ENCODE peak calls at places on chromosome 12, in four cellular contexts. U is pons, J is GF-D8, C is cardiac muscle cell. E is an unnamed sample.
A peak's percentile ranks its signal among the peaks of the same experiment; 100 is the strongest.

GRCh38 chr12:91999823-92000222 is 145.8 kb downstream of the BTG1 start:
- DNase-seq in U (no peak), C (no peak), J (no peak), E (no peak)

GRCh38 chr12:109356586-109356985 is 8.9 kb downstream of the MYO1H start:
- DNase-seq in C (no peak), J (no peak), U (no peak), E (no peak)

GRCh38 chr12:132099739-132100138 is 44.4 kb downstream of the DDX51 start:
- DNase-seq in J (no peak), U (no peak), C (no peak), E (no peak)

GRCh38 chr12:93441111-93441616 is 583 bp downstream of the UBE2N start:
- DNase-seq in C (peak; percentile 21), J (no peak), U (no peak), E (no peak)

GRCh38 chr12:57006809-57007475 is 596 bp upstream of the ZBTB39 start:
- DNase-seq in J (no peak), U (no peak), C (no peak), E (no peak)

GRCh38 chr12:56158926-56159461 is 835 bp downstream of the MYL6 start:
- DNase-seq in C (peak; percentile 87), J (peak; percentile 35), U (peak; percentile 53), E (peak; percentile 16)

GRCh38 chr12:108801736-108802665 is 55.4 kb downstream of the SSH1 start:
- DNase-seq in C (peak; percentile 66), J (no peak), U (no peak), E (no peak)

GRCh38 chr12:124036117-124037109 is 63.4 kb downstream of the ZNF664 start:
- DNase-seq in J (no peak), C (peak; percentile 57), U (peak; percentile 68), E (no peak)

GRCh38 chr12:34394211-34395055 is 372.1 kb downstream of the ALG10 start:
- DNase-seq in U (no peak), C (no peak), J (no peak), E (no peak)

GRCh38 chr12:29241821-29242591 is 92.9 kb downstream of the FAR2 start:
- DNase-seq in J (peak; percentile 94), C (peak; percentile 87), U (peak; percentile 75), E (no peak)

GRCh38 chr12:101856030-101856429 is 21.4 kb upstream of the DRAM1 start:
- DNase-seq in J (peak; percentile 81), C (no peak), U (no peak), E (peak; percentile 45)

GRCh38 chr12:106854723-106855122 is 80.2 kb downstream of the RIC8B start:
- DNase-seq in J (no peak), C (no peak), U (no peak), E (no peak)

GRCh38 chr12:10540776-10541205 is 35.1 kb downstream of the EIF2S3B start:
- DNase-seq in U (no peak), J (no peak), C (no peak), E (no peak)

GRCh38 chr12:4432878-4433820 is 12.5 kb downstream of the FGF6 start:
- DNase-seq in C (no peak), U (no peak), J (no peak), E (no peak)

GRCh38 chr12:105355752-105356151 is 25.3 kb downstream of the C12orf75 start:
- DNase-seq in C (peak; percentile 57), U (no peak), J (no peak), E (no peak)

GRCh38 chr12:54970741-54971140 is 13.8 kb downstream of the TESPA1 start:
- DNase-seq in C (no peak), J (no peak), U (no peak), E (no peak)

GRCh38 chr12:64687816-64688599 is 71.2 kb downstream of the GNS start:
- DNase-seq in C (no peak), U (no peak), J (no peak), E (no peak)

GRCh38 chr12:131038159-131038558 is 84.5 kb downstream of the ADGRD1 start:
- DNase-seq in J (no peak), U (no peak), C (no peak), E (no peak)

GRCh38 chr12:121779422-121779895 is 14.0 kb downstream of the RHOF start:
- DNase-seq in U (no peak), C (no peak), J (no peak), E (no peak)

GRCh38 chr12:21296751-21297406 is 37.8 kb downstream of the SLCO1A2 start:
- DNase-seq in J (no peak), U (no peak), C (peak; percentile 25), E (no peak)

GRCh38 chr12:78863482-78864427 is 819 bp upstream of the SYT1 start:
- DNase-seq in J (no peak), C (peak; percentile 36), U (no peak), E (no peak)

GRCh38 chr12:45329238-45329637 is 113.3 kb downstream of the ANO6 start:
- DNase-seq in U (no peak), C (peak; percentile 50), J (no peak), E (no peak)

GRCh38 chr12:78441737-78442453 is 422.7 kb upstream of the SYT1 start:
- DNase-seq in U (no peak), J (no peak), C (no peak), E (no peak)

GRCh38 chr12:49984476-49984890 is 11.7 kb downstream of the AQP6 start:
- DNase-seq in U (no peak), J (no peak), C (no peak), E (no peak)

GRCh38 chr12:6708968-6709394 is 8.4 kb upstream of the PIANP start:
- DNase-seq in J (no peak), C (no peak), U (no peak), E (no peak)

GRCh38 chr12:96751626-96752025 is 155.4 kb upstream of the NEDD1 start:
- DNase-seq in J (no peak), U (no peak), C (no peak), E (no peak)

GRCh38 chr12:65125247-65125646 is 4.1 kb upstream of the WIF1 start:
- DNase-seq in C (no peak), J (no peak), U (peak; percentile 51), E (no peak)

E was measured in GDM1.